ENCODE peak calls at places on chromosomes 3 and 15, in seven cellular contexts. C, H, G, E, T, X and J are unnamed samples.
A peak's percentile ranks its signal among the peaks of the same experiment; 100 is the strongest.

GRCh38 chr3:184687363-184688049 is 24.4 kb downstream of the MAGEF1 start:
- DNase-seq in G (no peak), T (peak; percentile 51), C (peak; percentile 45), H (no peak), X (no peak), E (no peak), J (peak; percentile 96)

GRCh38 chr3:149586871-149587270 is 71.0 kb downstream of the WWTR1 start:
- DNase-seq in G (no peak), X (no peak), T (no peak), C (no peak), E (no peak), H (no peak), J (no peak)

GRCh38 chr3:36461588-36461987 is 81.3 kb downstream of the STAC start:
- DNase-seq in H (no peak), G (no peak), C (no peak), X (no peak), T (no peak), E (no peak), J (no peak)

GRCh38 chr15:71397377-71397776 is 282.1 kb downstream of the THSD4 start:
- DNase-seq in T (no peak), G (no peak), X (no peak), E (no peak), H (no peak), C (no peak), J (no peak)

GRCh38 chr15:76149291-76149910 is 89.6 kb downstream of the TMEM266 start:
- DNase-seq in T (no peak), G (no peak), X (no peak), E (no peak), H (no peak), C (no peak), J (no peak)

GRCh38 chr3:99702953-99703352 is 64.6 kb downstream of the COL8A1 start:
- DNase-seq in C (no peak), E (no peak), H (no peak), G (no peak), T (no peak), X (no peak), J (no peak)

GRCh38 chr3:149670742-149671492 is 13.1 kb upstream of the WWTR1 start:
- DNase-seq in T (no peak), G (no peak), X (no peak), E (no peak), C (no peak), H (peak; percentile 69), J (no peak)

GRCh38 chr15:81294501-81294850 is 29.5 kb downstream of the STARD5 start:
- DNase-seq in C (no peak), X (no peak), T (no peak), E (no peak), H (no peak), G (no peak), J (peak; percentile 36)

GRCh38 chr15:74870496-74871213 is 2.5 kb downstream of the SCAMP2 start:
- DNase-seq in T (no peak), X (no peak), H (peak; percentile 74), E (no peak), G (no peak), C (no peak), J (no peak)

GRCh38 chr15:75161106-75161505 is 40.6 kb upstream of the C15orf39 start:
- DNase-seq in G (no peak), H (no peak), C (no peak), T (no peak), X (no peak), E (no peak), J (no peak)

GRCh38 chr3:136939489-136939888 is 18.3 kb upstream of the IL20RB start:
- DNase-seq in G (no peak), C (no peak), H (no peak), T (no peak), X (no peak), E (no peak), J (no peak)

GRCh38 chr3:190886945-190887344 is 24.5 kb upstream of the GMNC start:
- DNase-seq in E (no peak), X (no peak), C (no peak), T (no peak), H (no peak), G (no peak), J (no peak)

GRCh38 chr15:55457401-55458022 is 49.2 kb downstream of the PIERCE2 start:
- DNase-seq in X (no peak), E (peak; percentile 1), G (no peak), H (no peak), C (no peak), T (no peak), J (no peak)

GRCh38 chr15:65790692-65791334 is 1.3 kb downstream of the DENND4A start:
- DNase-seq in T (no peak), X (no peak), E (peak; percentile 19), G (no peak), H (no peak), C (no peak), J (no peak)

GRCh38 chr3:167110906-167111305 is 269.2 kb downstream of the ZBBX start:
- DNase-seq in H (no peak), C (no peak), E (no peak), G (no peak), T (no peak), X (no peak), J (peak; percentile 68)

GRCh38 chr3:101942356-101942755 is 93.0 kb downstream of the NFKBIZ start:
- DNase-seq in G (no peak), X (no peak), T (no peak), C (no peak), H (no peak), E (no peak), J (no peak)

GRCh38 chr3:158768361-158768787 is 33.5 kb upstream of the MFSD1 start:
- DNase-seq in G (no peak), E (no peak), C (peak; percentile 65), X (no peak), T (peak; percentile 71), H (peak; percentile 40), J (peak; percentile 75)

GRCh38 chr15:31268911-31269784 is 57.5 kb upstream of the KLF13 start:
- DNase-seq in T (no peak), G (no peak), C (no peak), X (no peak), H (no peak), E (no peak), J (no peak)

GRCh38 chr3:102089182-102089581 is 239.9 kb downstream of the NFKBIZ start:
- DNase-seq in T (no peak), H (no peak), E (no peak), G (no peak), X (no peak), C (no peak), J (peak; percentile 19)

GRCh38 chr15:90001062-90001682 is at the start of gene ZNF710:
- DNase-seq in C (peak; percentile 71), H (peak; percentile 69), X (no peak), T (peak; percentile 75), E (peak; percentile 38), G (no peak), J (peak; percentile 91)

GRCh38 chr3:101950510-101950909 is 101.2 kb downstream of the NFKBIZ start:
- DNase-seq in C (no peak), E (no peak), H (no peak), G (no peak), T (no peak), X (no peak), J (no peak)

GRCh38 chr15:93312891-93313486 is 224.0 kb upstream of the RGMA start:
- DNase-seq in T (no peak), X (no peak), E (no peak), C (no peak), G (no peak), H (no peak), J (peak; percentile 70)

GRCh38 chr15:28921925-28922711 is 36.3 kb downstream of the APBA2 start:
- DNase-seq in T (no peak), G (no peak), H (no peak), E (no peak), X (no peak), C (no peak), J (peak; percentile 49)

GRCh38 chr3:52136513-52136912 is 17.7 kb downstream of the POC1A start:
- DNase-seq in E (peak; percentile 11), H (no peak), C (no peak), X (no peak), G (no peak), T (no peak), J (no peak)

GRCh38 chr3:66014056-66014455 is 24.7 kb downstream of the MAGI1 start:
- DNase-seq in E (no peak), X (no peak), T (no peak), H (no peak), C (no peak), G (no peak), J (no peak)

GRCh38 chr15:31341501-31342195 is 15.0 kb downstream of the KLF13 start:
- DNase-seq in X (no peak), E (no peak), G (no peak), H (no peak), C (no peak), T (no peak), J (no peak)

GRCh38 chr3:172305552-172305951 is 142.7 kb downstream of the GHSR start:
- DNase-seq in G (no peak), H (no peak), E (no peak), X (no peak), T (no peak), C (no peak), J (no peak)